ENCODE peak calls at places on chromosomes 12 and 14, in four cellular contexts. T is cardiac fibroblast, G is endodermal cell, Y is MM.1S. F is an unnamed sample.

GRCh38 chr12:52495385-52495784 is 2.3 kb upstream of the KRT6A start:
- DNase-seq in Y (no peak), T (peak), G (peak), F (no peak)

GRCh38 chr14:29788093-29788492 is 139.6 kb downstream of the PRKD1 start:
- DNase-seq in Y (peak), T (no peak), G (no peak), F (no peak)

GRCh38 chr12:71719647-71720370 is 33.9 kb downstream of the TMEM19 start:
- DNase-seq in G (no peak), Y (no peak), T (peak), F (no peak)

GRCh38 chr14:57389646-57390036 is 745 bp upstream of the NAA30 start:
- DNase-seq in G (peak), T (no peak), Y (no peak), F (no peak)

GRCh38 chr12:5294274-5294673 is 137.6 kb upstream of the NTF3 start:
- DNase-seq in T (no peak), G (no peak), Y (no peak), F (no peak)

GRCh38 chr14:56189306-56189705 is 71.1 kb downstream of the PELI2 start:
- DNase-seq in T (peak), G (no peak), Y (no peak), F (no peak)

GRCh38 chr14:75811136-75811839 is 150.2 kb downstream of the TTLL5 start:
- DNase-seq in T (no peak), Y (no peak), G (no peak), F (no peak)

GRCh38 chr14:77599894-77600293 is 16.5 kb downstream of the SPTLC2 start:
- DNase-seq in G (no peak), Y (no peak), T (no peak), F (no peak)

GRCh38 chr14:50531595-50532501 is 521 bp downstream of the MAP4K5 start:
- DNase-seq in G (peak), T (peak), Y (peak), F (no peak)

GRCh38 chr12:75592638-75593335 is 81.4 kb upstream of the KRR1 start:
- DNase-seq in Y (no peak), T (no peak), G (no peak), F (no peak)

GRCh38 chr12:91913124-91913523 is 232.5 kb downstream of the BTG1 start:
- DNase-seq in T (no peak), Y (no peak), G (no peak), F (no peak)

GRCh38 chr12:16323010-16323409 is 24.4 kb upstream of the MGST1 start:
- DNase-seq in Y (no peak), T (peak), G (no peak), F (no peak)

GRCh38 chr12:128079476-128079875 is 187.5 kb upstream of the TMEM132C start:
- DNase-seq in G (no peak), Y (no peak), T (no peak), F (no peak)

GRCh38 chr12:15842106-15842505 is 40.1 kb upstream of the STRAP start:
- DNase-seq in Y (no peak), T (peak), G (no peak), F (no peak)

GRCh38 chr12:19338405-19338804 is 100.9 kb upstream of the AEBP2 start:
- DNase-seq in T (peak), Y (no peak), G (no peak), F (no peak)

GRCh38 chr12:66388512-66388911 is 86.2 kb downstream of the HELB start:
- DNase-seq in T (no peak), Y (no peak), G (no peak), F (no peak)

GRCh38 chr12:87140257-87140656 is 884.1 kb upstream of the MGAT4C start:
- DNase-seq in T (peak), G (no peak), Y (no peak), F (no peak)

GRCh38 chr12:122983789-122984515 is 3.5 kb downstream of the ARL6IP4 start:
- DNase-seq in T (peak), G (peak), Y (no peak), F (no peak)

GRCh38 chr14:61750708-61751474 is 11.3 kb upstream of the SNAPC1 start:
- DNase-seq in T (peak), Y (peak), G (peak), F (peak)

GRCh38 chr12:120960657-120961056 is 17.7 kb upstream of the HNF1A start:
- DNase-seq in G (no peak), Y (no peak), T (no peak), F (no peak)

GRCh38 chr14:25150401-25150800 is 100.5 kb upstream of the STXBP6 start:
- DNase-seq in T (peak), G (no peak), Y (no peak), F (no peak)

GRCh38 chr12:13164859-13165577 is 31.5 kb upstream of the EMP1 start:
- DNase-seq in Y (no peak), G (no peak), T (no peak), F (no peak)

GRCh38 chr14:63573579-63573978 is 30.4 kb upstream of the PPP2R5E start:
- DNase-seq in Y (no peak), G (no peak), T (peak), F (no peak)

GRCh38 chr12:24838531-24838950 is 110.4 kb downstream of the BCAT1 start:
- DNase-seq in T (peak), Y (peak), G (no peak), F (peak)

GRCh38 chr14:95577067-95577800 is 42.4 kb downstream of the GLRX5 start:
- DNase-seq in G (no peak), Y (no peak), T (no peak), F (peak)

GRCh38 chr12:122031342-122032216 is 9.9 kb downstream of the BCL7A start:
- DNase-seq in T (peak), G (peak), Y (peak), F (no peak)

GRCh38 chr12:96308881-96309280 is 91.4 kb downstream of the CDK17 start:
- DNase-seq in Y (no peak), G (no peak), T (peak), F (no peak)

GRCh38 chr14:97251423-97252155 is 454.4 kb downstream of the VRK1 start:
- DNase-seq in Y (no peak), T (no peak), G (peak), F (no peak)

GRCh38 chr12:23424685-23425084 is 524.8 kb downstream of the SOX5 start:
- DNase-seq in G (no peak), T (no peak), Y (no peak), F (no peak)

GRCh38 chr12:131430158-131430772 is 280.6 kb upstream of the SFSWAP start:
- DNase-seq in Y (no peak), T (no peak), G (peak), F (no peak)

GRCh38 chr12:132955933-132956725 is at the start of gene ZNF605:
- DNase-seq in Y (peak), G (peak), T (peak), F (peak)

GRCh38 chr14:81018245-81018644 is 62.8 kb downstream of the TSHR start:
- DNase-seq in Y (no peak), T (no peak), G (no peak), F (no peak)

GRCh38 chr14:36627981-36628380 is 33.7 kb upstream of the PAX9 start:
- DNase-seq in T (no peak), Y (no peak), G (no peak), F (no peak)

GRCh38 chr12:114993202-114993601 is 309.2 kb upstream of the TBX3 start:
- DNase-seq in T (no peak), G (no peak), Y (no peak), F (no peak)

GRCh38 chr12:117595751-117596150 is 234.3 kb upstream of the NOS1 start:
- DNase-seq in G (peak), T (no peak), Y (no peak), F (no peak)

GRCh38 chr12:117590999-117591398 is 229.6 kb upstream of the NOS1 start:
- DNase-seq in G (no peak), Y (no peak), T (no peak), F (no peak)

GRCh38 chr12:117594481-117594880 is 233.1 kb upstream of the NOS1 start:
- DNase-seq in T (no peak), G (no peak), Y (no peak), F (no peak)

GRCh38 chr12:117599849-117600248 is 238.4 kb upstream of the NOS1 start:
- DNase-seq in T (no peak), G (no peak), Y (no peak), F (no peak)

GRCh38 chr12:117596968-117597367 is 235.5 kb upstream of the NOS1 start:
- DNase-seq in T (no peak), Y (no peak), G (no peak), F (no peak)
- H3K4me3 ChIP-seq in T (no peak), Y (no peak), G (no peak), F (no peak)

GRCh38 chr12:81222841-81223595 is 145.1 kb downstream of the ACSS3 start:
- DNase-seq in G (no peak), T (no peak), Y (no peak), F (no peak)
- H3K4me3 ChIP-seq in G (no peak), T (no peak), Y (no peak), F (no peak)

GRCh38 chr12:50440288-50440687 is 39.6 kb downstream of the LARP4 start:
- DNase-seq in Y (no peak), T (no peak), G (no peak), F (no peak)
- H3K4me3 ChIP-seq in Y (no peak), T (no peak), G (no peak), F (no peak)

DNA sequence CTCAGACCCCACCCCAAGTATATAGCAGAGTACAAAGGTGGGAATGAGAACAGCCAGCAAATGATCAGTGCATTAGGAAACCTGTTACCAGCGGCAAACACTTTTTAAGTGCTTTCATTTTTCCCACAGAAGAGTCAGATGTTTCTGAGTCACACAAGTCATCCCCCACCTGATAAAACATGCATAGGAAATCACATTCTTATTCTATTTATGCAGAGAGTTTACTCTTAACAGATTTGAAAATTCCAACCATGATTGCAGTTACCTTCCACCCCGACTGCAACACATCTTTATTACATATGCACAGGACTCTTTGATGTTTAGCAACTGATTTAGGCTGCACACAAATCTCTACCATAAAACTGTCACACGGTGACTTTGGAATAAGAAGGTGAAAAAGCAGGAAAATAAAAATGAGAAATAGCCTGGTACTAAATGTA is 236.4 kb downstream of the PAWR start:
- DNase-seq in Y (no peak), G (no peak), T (peak), F (no peak)
- H3K4me3 ChIP-seq in Y (no peak), G (no peak), T (peak), F (no peak)

GRCh38 chr12:118307069-118307954 is 65.4 kb downstream of the TAOK3 start:
- DNase-seq in Y (no peak), T (peak), G (no peak), F (peak)
- H3K4me3 ChIP-seq in Y (no peak), T (peak), G (no peak), F (peak)

GRCh38 chr14:21070610-21071224 is 613 bp downstream of the ARHGEF40 start:
- DNase-seq in T (peak), G (peak), Y (no peak), F (no peak)

GRCh38 chr14:21073921-21074320 is 3.8 kb downstream of the ARHGEF40 start:
- DNase-seq in G (no peak), T (no peak), Y (no peak), F (no peak)

GRCh38 chr14:21071225-21072041 is 1.3 kb downstream of the ARHGEF40 start:
- DNase-seq in G (peak), Y (peak), T (peak), F (peak)

GRCh38 chr14:21072781-21073339 is 2.8 kb downstream of the ARHGEF40 start:
- DNase-seq in T (no peak), Y (no peak), G (no peak), F (no peak)

DNA sequence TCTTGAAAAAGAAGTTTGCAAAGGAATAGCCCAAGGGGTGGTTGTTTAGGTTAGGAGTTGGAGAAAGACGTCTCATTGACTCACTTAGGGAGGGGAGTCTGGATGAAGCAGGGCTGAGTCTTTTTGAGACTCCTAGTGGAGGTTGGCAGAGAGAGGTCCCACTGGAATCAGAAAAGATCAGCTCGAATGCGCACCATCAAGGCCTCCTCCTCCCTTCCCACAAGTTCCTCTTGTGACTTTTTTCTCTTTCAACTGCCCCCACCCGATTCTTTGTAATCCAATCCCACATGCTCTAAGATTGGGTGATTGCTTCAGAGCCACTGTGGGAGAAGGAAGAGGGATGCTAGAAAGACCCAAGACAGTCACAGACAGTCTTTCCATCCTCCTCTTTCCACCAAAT is 2.0 kb downstream of the ARHGEF40 start:
- DNase-seq in Y (no peak), T (peak), G (no peak), F (no peak)
- H3K4me3 ChIP-seq in Y (peak), T (peak), G (peak), F (no peak)